ENCODE peak calls at places on chromosomes 3 and 15, in ten cellular contexts. D is lower leg skin; H is skeletal muscle cell; I is SJSA1; V is neuronal stem cell; B is fibroblast of pulmonary artery; R is HCT116; C is CD8-positive, alpha-beta T cell; A is H7; L is aorta. P is an unnamed sample.

GRCh38 chr3:128591728-128592426 is 58.7 kb downstream of the RPN1 start:
- DNase-seq in D (no peak), H (no peak), I (no peak), V (no peak), B (no peak), R (no peak), C (no peak), A (no peak), L (no peak), P (no peak)

GRCh38 chr15:75052972-75053747 is 29.8 kb downstream of the PPCDC start:
- DNase-seq in D (no peak), H (no peak), I (no peak), V (no peak), B (no peak), R (no peak), C (no peak), A (no peak), L (no peak), P (no peak)

GRCh38 chr3:17494117-17494809 is 248.2 kb downstream of the TBC1D5 start:
- DNase-seq in D (no peak), H (no peak), I (no peak), V (no peak), B (no peak), R (no peak), C (no peak), A (peak), L (peak), P (no peak)

GRCh38 chr3:9316881-9317341 is 45.9 kb upstream of the THUMPD3 start:
- DNase-seq in D (no peak), H (peak), I (peak), V (peak), B (peak), R (no peak), C (no peak), A (peak), L (no peak), P (peak)

GRCh38 chr3:188734395-188734794 is 437.4 kb upstream of the TPRG1 start:
- DNase-seq in D (no peak), H (peak), I (no peak), V (no peak), B (no peak), R (no peak), C (no peak), A (no peak), L (no peak), P (no peak)

GRCh38 chr3:129838086-129838485 is 55.4 kb downstream of the TMCC1 start:
- DNase-seq in D (no peak), H (no peak), I (peak), V (no peak), B (no peak), R (no peak), C (no peak), A (no peak), L (no peak), P (no peak)

GRCh38 chr15:45187894-45188830 is at the start of gene SHF:
- DNase-seq in D (no peak), H (no peak), I (no peak), V (peak), B (peak), R (no peak), C (peak), A (peak), L (peak), P (no peak)

GRCh38 chr3:45987368-45988099 is 8.1 kb downstream of the FYCO1 start:
- DNase-seq in D (no peak), H (peak), I (no peak), V (no peak), B (peak), R (no peak), C (no peak), A (no peak), L (peak), P (no peak)

GRCh38 chr3:45890405-45890804 is 4.1 kb downstream of the CCR9 start:
- DNase-seq in D (no peak), H (no peak), I (no peak), V (no peak), B (no peak), R (no peak), C (no peak), A (no peak), L (no peak), P (no peak)

GRCh38 chr3:156814295-156814694 is 11.9 kb upstream of the LEKR1 start:
- DNase-seq in D (no peak), H (no peak), I (no peak), V (no peak), B (no peak), R (no peak), C (no peak), A (no peak), L (no peak), P (no peak)

DNA sequence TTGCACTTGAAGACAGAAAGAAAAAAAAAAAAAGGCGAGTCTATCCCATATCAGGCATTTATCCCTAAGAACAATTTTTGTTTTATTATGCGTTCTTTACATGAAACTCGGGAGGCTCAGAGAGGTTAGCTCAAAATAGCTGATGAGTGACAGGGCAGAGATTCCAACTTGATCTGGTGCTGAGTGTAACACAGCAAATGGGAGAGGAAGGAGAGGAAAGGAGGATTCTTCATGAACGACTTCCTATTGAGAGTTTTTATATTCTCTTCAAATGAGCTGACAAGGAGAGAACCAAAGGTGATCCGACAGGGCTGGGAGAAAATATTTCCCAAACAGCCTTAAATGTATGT is 157.2 kb upstream of the FRMD4B start:
- DNase-seq in D (no peak), H (no peak), I (no peak), V (no peak), B (no peak), R (no peak), C (no peak), A (no peak), L (no peak), P (no peak)
- H3K4me3 ChIP-seq in D (no peak), H (no peak), I (no peak), V (peak), B (no peak), R (no peak), C (no peak), A (peak), L (no peak), P (peak)

GRCh38 chr3:164451083-164451910 is 627.0 kb downstream of the SI start:
- DNase-seq in D (peak), H (no peak), I (no peak), V (no peak), B (peak), R (no peak), C (no peak), A (no peak), L (peak), P (no peak)

GRCh38 chr3:164452707-164453106 is 625.6 kb downstream of the SI start:
- DNase-seq in D (no peak), H (no peak), I (no peak), V (no peak), B (no peak), R (no peak), C (no peak), A (no peak), L (no peak), P (no peak)

GRCh38 chr3:164458986-164459385 is 619.3 kb downstream of the SI start:
- DNase-seq in D (no peak), H (no peak), I (no peak), V (no peak), B (peak), R (no peak), C (no peak), A (no peak), L (no peak), P (no peak)

GRCh38 chr3:164450276-164450905 is 627.9 kb downstream of the SI start:
- DNase-seq in D (no peak), H (no peak), I (no peak), V (no peak), B (peak), R (no peak), C (no peak), A (no peak), L (no peak), P (no peak)

GRCh38 chr3:164453695-164454094 is 624.6 kb downstream of the SI start:
- DNase-seq in D (no peak), H (no peak), I (no peak), V (no peak), B (no peak), R (no peak), C (no peak), A (no peak), L (no peak), P (no peak)
- H3K4me3 ChIP-seq in D (no peak), H (no peak), I (no peak), V (no peak), B (no peak), R (no peak), C (no peak), A (no peak), L (no peak), P (no peak)

DNA sequence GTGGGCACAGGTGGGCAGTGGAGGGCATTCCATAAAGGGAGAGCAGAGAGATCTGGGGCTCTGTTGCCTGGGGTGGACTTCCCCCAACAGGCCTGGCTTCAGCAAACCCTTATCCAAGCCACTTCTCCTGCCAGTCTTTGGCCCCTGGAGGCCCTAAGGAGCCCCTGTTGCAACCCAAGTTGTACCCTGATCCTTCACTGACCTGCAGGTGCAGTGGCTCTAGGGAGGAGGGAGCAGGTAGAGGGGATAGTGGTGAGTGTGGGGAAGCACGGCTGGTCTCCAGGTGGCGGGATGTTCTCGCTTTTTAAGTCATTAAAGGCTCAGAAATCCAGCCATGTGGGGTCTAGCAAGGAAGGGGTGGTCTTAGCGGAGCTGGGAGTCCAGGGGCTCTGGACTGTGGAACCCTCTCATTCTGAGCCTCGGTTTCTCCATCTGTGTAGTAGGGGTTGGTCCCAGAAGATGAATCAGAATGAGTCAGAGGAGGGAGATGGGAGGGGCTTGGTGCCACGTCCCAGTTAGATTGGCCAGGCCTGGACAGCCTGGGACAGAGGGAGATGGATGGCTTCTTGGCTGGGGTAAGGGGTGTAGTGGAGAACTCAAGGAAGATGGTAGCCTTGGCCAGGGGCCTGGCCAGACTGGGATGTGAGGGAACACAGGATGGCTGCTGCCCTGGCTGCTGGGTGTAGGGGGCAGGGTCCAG is 2.6 kb downstream of the ZBTB47 start:
- DNase-seq in D (peak), H (no peak), I (no peak), V (no peak), B (peak), R (no peak), C (no peak), A (peak), L (peak), P (no peak)
- H3K4me3 ChIP-seq in D (no peak), H (no peak), I (no peak), V (no peak), B (peak), R (no peak), C (no peak), A (no peak), L (no peak), P (no peak)

GRCh38 chr3:112334709-112335108 is 1.8 kb downstream of the CD200 start:
- DNase-seq in D (no peak), H (no peak), I (no peak), V (no peak), B (peak), R (no peak), C (no peak), A (no peak), L (no peak), P (no peak)
- H3K4me3 ChIP-seq in D (no peak), H (no peak), I (no peak), V (no peak), B (peak), R (no peak), C (no peak), A (peak), L (peak), P (peak)

P was measured in heart left ventricle.